ENCODE peak calls at places on chromosome 1, in five cellular contexts. One of them, this sample, is unnamed.

GRCh38 chr1:1678581-1679380 is 13.8 kb downstream of the SLC35E2B start:
- DNase-seq in SJCRH30: peak
- DNase-seq in GM19239: peak
- DNase-seq in SK-MEL-5: no peak
- DNase-seq in H54: no peak
- DNase-seq in this sample: peak

GRCh38 chr1:26471201-26471497 is 1.1 kb upstream of the HMGN2 start:
- DNase-seq in H54: no peak
- DNase-seq in GM19239: no peak
- DNase-seq in SJCRH30: no peak
- DNase-seq in SK-MEL-5: no peak
- DNase-seq in this sample: no peak

GRCh38 chr1:196609114-196609737 is 986 bp upstream of the KCNT2 start:
- DNase-seq in H54: no peak
- DNase-seq in SJCRH30: no peak
- DNase-seq in SK-MEL-5: no peak
- DNase-seq in GM19239: no peak
- DNase-seq in this sample: no peak

GRCh38 chr1:21774835-21775541 is 8.0 kb downstream of the USP48 start:
- DNase-seq in SK-MEL-5: peak
- DNase-seq in GM19239: no peak
- DNase-seq in H54: no peak
- DNase-seq in SJCRH30: no peak
- DNase-seq in this sample: no peak

GRCh38 chr1:185957441-185958363 is 223.5 kb downstream of the HMCN1 start:
- DNase-seq in SK-MEL-5: no peak
- DNase-seq in GM19239: no peak
- DNase-seq in SJCRH30: no peak
- DNase-seq in H54: no peak
- DNase-seq in this sample: no peak

GRCh38 chr1:231216515-231216914 is 24.5 kb upstream of the GNPAT start:
- DNase-seq in H54: peak
- DNase-seq in SJCRH30: peak
- DNase-seq in SK-MEL-5: no peak
- DNase-seq in GM19239: no peak
- DNase-seq in this sample: peak

GRCh38 chr1:175178056-175178455 is 14.5 kb downstream of the KIAA0040 start:
- DNase-seq in H54: no peak
- DNase-seq in SJCRH30: no peak
- DNase-seq in SK-MEL-5: no peak
- DNase-seq in GM19239: no peak
- DNase-seq in this sample: no peak

GRCh38 chr1:94621392-94621791 is 79.8 kb upstream of the F3 start:
- DNase-seq in H54: no peak
- DNase-seq in SK-MEL-5: no peak
- DNase-seq in SJCRH30: no peak
- DNase-seq in GM19239: no peak
- DNase-seq in this sample: no peak

GRCh38 chr1:193009501-193009900 is 49.7 kb downstream of the UCHL5 start:
- DNase-seq in SJCRH30: no peak
- DNase-seq in H54: no peak
- DNase-seq in GM19239: no peak
- DNase-seq in SK-MEL-5: no peak
- DNase-seq in this sample: no peak

GRCh38 chr1:170063109-170063826 is 11.2 kb downstream of the KIFAP3 start:
- DNase-seq in H54: no peak
- DNase-seq in SJCRH30: no peak
- DNase-seq in SK-MEL-5: no peak
- DNase-seq in GM19239: no peak
- DNase-seq in this sample: no peak

GRCh38 chr1:113675299-113675698 is 84.0 kb downstream of the PHTF1 start:
- DNase-seq in H54: no peak
- DNase-seq in GM19239: no peak
- DNase-seq in SJCRH30: no peak
- DNase-seq in SK-MEL-5: no peak
- DNase-seq in this sample: no peak

GRCh38 chr1:189103956-189104355 is 1373.7 kb downstream of the BRINP3 start:
- DNase-seq in GM19239: no peak
- DNase-seq in SK-MEL-5: no peak
- DNase-seq in H54: no peak
- DNase-seq in SJCRH30: no peak
- DNase-seq in this sample: no peak

GRCh38 chr1:237287876-237288517 is 246.0 kb downstream of the RYR2 start:
- DNase-seq in H54: no peak
- DNase-seq in SK-MEL-5: no peak
- DNase-seq in GM19239: no peak
- DNase-seq in SJCRH30: peak
- DNase-seq in this sample: no peak

GRCh38 chr1:14820320-14821085 is 222.0 kb downstream of the KAZN start:
- DNase-seq in GM19239: no peak
- DNase-seq in SK-MEL-5: no peak
- DNase-seq in H54: no peak
- DNase-seq in SJCRH30: no peak
- DNase-seq in this sample: no peak

GRCh38 chr1:37948841-37949240 is 2.0 kb upstream of the INPP5B start:
- DNase-seq in SJCRH30: no peak
- DNase-seq in GM19239: no peak
- DNase-seq in H54: no peak
- DNase-seq in SK-MEL-5: no peak
- DNase-seq in this sample: peak

GRCh38 chr1:153447498-153448170 is 12.8 kb downstream of the S100A7 start:
- DNase-seq in SK-MEL-5: no peak
- DNase-seq in SJCRH30: no peak
- DNase-seq in H54: no peak
- DNase-seq in GM19239: no peak
- DNase-seq in this sample: no peak

GRCh38 chr1:193087893-193088292 is 17.3 kb downstream of the GLRX2 start:
- DNase-seq in SK-MEL-5: no peak
- DNase-seq in H54: no peak
- DNase-seq in SJCRH30: no peak
- DNase-seq in GM19239: no peak
- DNase-seq in this sample: no peak

GRCh38 chr1:204716687-204717086 is 31.1 kb upstream of the LRRN2 start:
- DNase-seq in SK-MEL-5: no peak
- DNase-seq in GM19239: no peak
- DNase-seq in H54: no peak
- DNase-seq in SJCRH30: no peak
- DNase-seq in this sample: no peak

GRCh38 chr1:245837741-245838140 is 669.3 kb downstream of the SMYD3 start:
- DNase-seq in SK-MEL-5: no peak
- DNase-seq in H54: peak
- DNase-seq in SJCRH30: no peak
- DNase-seq in GM19239: no peak
- DNase-seq in this sample: no peak